ENCODE peak calls at places on chromosomes 11 and 22, in five cellular contexts. X is thoracic aorta, P is H7, R is gastrocnemius medialis, D is H1. L is an unnamed sample.

GRCh38 chr11:128324051-128324481 is 263.3 kb downstream of the ETS1 start:
- DNase-seq in D (no peak), X (no peak), P (no peak), R (no peak), L (no peak)

GRCh38 chr11:71286701-71287643 is 34.6 kb upstream of the SHANK2 start:
- DNase-seq in R (no peak), D (no peak), P (no peak), X (no peak), L (peak; percentile 88)

GRCh38 chr11:64526356-64526755 is 64.7 kb upstream of the SLC22A12 start:
- DNase-seq in X (no peak), R (no peak), P (no peak), D (no peak), L (no peak)

GRCh38 chr11:6199174-6199810 is at the start of gene OR52W1:
- DNase-seq in R (no peak), P (no peak), D (no peak), X (no peak), L (no peak)

GRCh38 chr22:48397531-48398180 is 1430.0 kb downstream of the BRD1 start:
- DNase-seq in R (no peak), D (no peak), X (no peak), P (no peak), L (no peak)

GRCh38 chr22:41273128-41273527 is 12.9 kb downstream of the RANGAP1 start:
- DNase-seq in P (no peak), R (no peak), D (no peak), X (no peak), L (no peak)

GRCh38 chr11:27717377-27717776 is 17.1 kb upstream of the BDNF start:
- DNase-seq in X (no peak), R (no peak), D (no peak), P (peak; percentile 11), L (no peak)

GRCh38 chr11:64092119-64092760 is 56.5 kb downstream of the FLRT1 start:
- DNase-seq in X (no peak), P (peak; percentile 67), R (no peak), D (no peak), L (no peak)

GRCh38 chr11:128948583-128948982 is 5.9 kb upstream of the TP53AIP1 start:
- DNase-seq in D (no peak), P (peak; percentile 67), R (no peak), X (no peak), L (no peak)

GRCh38 chr22:30260276-30260675 is 6.4 kb downstream of the OSM start:
- DNase-seq in R (no peak), D (no peak), P (no peak), X (no peak), L (no peak)

GRCh38 chr11:125287467-125288232 is 123.1 kb downstream of the PKNOX2 start:
- DNase-seq in X (no peak), P (no peak), D (no peak), R (no peak), L (no peak)

GRCh38 chr11:68677432-68677831 is 6.9 kb upstream of the GAL start:
- DNase-seq in D (peak; percentile 53), R (no peak), P (peak; percentile 81), X (no peak), L (peak; percentile 94)

GRCh38 chr22:25942989-25943411 is 201.0 kb downstream of the MYO18B start:
- DNase-seq in X (no peak), P (peak; percentile 40), R (peak; percentile 32), D (no peak), L (no peak)

GRCh38 chr11:71294846-71295600 is 42.6 kb upstream of the SHANK2 start:
- DNase-seq in P (no peak), X (no peak), D (no peak), R (no peak), L (no peak)

GRCh38 chr22:22721681-22722309 is 77.4 kb downstream of the GGTLC2 start:
- DNase-seq in D (no peak), P (no peak), X (no peak), R (no peak), L (no peak)

GRCh38 chr11:128235446-128235845 is 351.9 kb downstream of the ETS1 start:
- DNase-seq in D (no peak), X (no peak), P (no peak), R (no peak), L (no peak)

GRCh38 chr22:45831394-45831793 is 145.6 kb downstream of the WNT7B start:
- DNase-seq in R (no peak), D (no peak), X (no peak), P (no peak), L (no peak)

GRCh38 chr22:17501679-17502285 is 61.5 kb upstream of the SLC25A18 start:
- DNase-seq in X (no peak), D (no peak), R (no peak), P (peak; percentile 69), L (peak; percentile 50)

GRCh38 chr22:19035474-19036228 is 86.6 kb downstream of the DGCR2 start:
- DNase-seq in D (no peak), R (no peak), P (peak; percentile 87), X (no peak), L (no peak)

GRCh38 chr11:945986-946385 is 20.3 kb downstream of the AP2A2 start:
- DNase-seq in R (no peak), D (no peak), P (peak; percentile 62), X (no peak), L (no peak)

GRCh38 chr11:44140805-44141204 is 45.3 kb downstream of the EXT2 start:
- DNase-seq in R (no peak), P (no peak), D (no peak), X (no peak), L (no peak)

GRCh38 chr11:121249039-121249663 is 43.4 kb upstream of the SC5D start:
- DNase-seq in X (no peak), R (no peak), P (peak; percentile 60), D (no peak), L (no peak)

GRCh38 chr11:118338637-118339061 is 3.9 kb downstream of the CD3D start:
- DNase-seq in D (no peak), R (no peak), X (no peak), P (no peak), L (no peak)
- H3K4me3 ChIP-seq in D (no peak overlapping the region), R (no peak overlapping the region), X (no peak overlapping the region), P (no peak overlapping the region), L (no peak overlapping the region)

DNA sequence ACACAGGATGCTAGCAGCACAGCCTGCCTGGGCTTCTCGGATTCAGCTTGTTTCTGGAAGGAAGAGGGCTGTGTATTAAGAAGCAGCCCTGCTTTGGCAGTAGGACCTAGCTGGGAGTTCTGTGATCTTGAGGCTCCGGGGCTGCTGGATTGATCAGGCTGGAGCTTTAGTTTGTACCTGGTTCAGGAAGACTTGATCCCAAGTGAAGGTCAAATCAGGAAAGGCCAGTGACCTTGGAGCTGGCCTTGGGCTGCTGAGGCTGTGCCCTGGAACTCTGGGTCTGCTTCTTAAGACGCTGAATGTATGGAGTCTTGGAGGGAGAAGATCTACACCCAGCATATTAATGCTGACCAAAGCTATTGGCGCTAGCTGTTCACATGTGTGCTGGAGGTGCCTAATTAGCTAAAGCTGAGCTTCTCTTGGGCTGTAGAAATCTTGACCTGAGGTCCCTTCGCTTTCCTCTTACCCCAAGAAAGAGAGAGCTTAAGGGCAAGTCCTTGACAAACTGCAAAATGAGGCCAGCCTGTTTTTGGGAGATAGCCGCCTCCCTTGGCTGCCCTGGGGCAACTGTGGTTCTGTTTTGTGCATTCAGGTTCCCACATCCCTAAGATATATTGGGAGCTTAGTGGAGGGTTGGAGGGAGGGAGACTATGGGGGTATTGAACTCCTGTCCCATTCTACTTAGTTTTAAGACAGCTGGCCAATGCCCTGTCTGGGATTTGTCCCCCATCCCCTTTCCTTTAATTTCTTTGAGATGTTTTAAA is 135.9 kb downstream of the DBX1 start:
- DNase-seq in P (no peak), D (no peak), X (no peak), R (no peak), L (no peak)
- H3K4me3 ChIP-seq in P (no peak overlapping the region), D (peak overlapping the region; percentile 58), X (no peak overlapping the region), R (no peak overlapping the region), L (no peak overlapping the region)

DNA sequence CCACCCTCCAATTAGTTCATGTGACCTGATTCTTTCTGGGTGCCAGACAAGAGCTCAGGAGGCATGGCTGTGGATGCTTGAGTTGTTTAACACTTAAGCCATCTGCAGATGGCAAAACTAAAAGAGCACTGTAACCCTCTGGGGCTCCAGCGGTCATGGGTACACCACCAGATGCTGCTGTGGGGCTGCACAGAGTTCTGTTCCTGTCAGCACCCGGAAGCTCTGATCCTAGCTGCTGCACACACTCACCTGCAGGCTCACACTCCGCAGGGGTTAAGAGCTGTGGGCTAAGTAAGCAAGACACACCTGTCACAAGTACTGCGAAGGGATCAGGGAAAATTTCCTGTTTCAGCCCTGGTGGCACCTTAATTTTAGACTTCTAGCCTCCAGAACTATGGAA is 307.8 kb downstream of the C11orf87 start:
- DNase-seq in R (no peak), X (no peak), D (no peak), P (no peak), L (no peak)
- H3K4me3 ChIP-seq in R (no peak overlapping the region), X (no peak overlapping the region), D (no peak overlapping the region), P (no peak overlapping the region), L (no peak overlapping the region)

GRCh38 chr11:58977470-58977869 is 38.2 kb downstream of the GLYATL1 start:
- DNase-seq in R (no peak), P (no peak), X (no peak), D (no peak), L (no peak)
- H3K4me3 ChIP-seq in R (no peak overlapping the region), P (no peak overlapping the region), X (no peak overlapping the region), D (no peak overlapping the region), L (no peak overlapping the region)

DNA sequence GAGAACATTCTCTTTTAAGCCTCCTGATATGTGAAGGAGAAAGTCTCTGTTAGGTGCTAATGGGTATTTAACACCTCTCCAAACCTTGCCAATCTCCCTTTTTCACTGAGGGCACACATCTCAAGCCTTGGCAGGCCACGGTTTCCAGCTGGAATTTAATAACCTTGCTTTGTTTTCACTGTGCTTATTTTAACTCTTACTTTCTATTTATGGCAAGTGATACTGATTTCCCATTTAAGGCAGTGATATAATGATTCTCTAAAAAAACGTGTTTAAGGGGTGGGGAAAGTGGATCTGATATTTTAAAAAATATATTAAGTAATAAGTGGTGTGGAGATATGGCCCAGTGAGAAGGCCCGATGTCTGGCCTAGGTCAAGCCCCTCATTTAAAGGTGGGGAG is 1.1 kb upstream of the RASD2 start:
- DNase-seq in R (no peak), P (no peak), X (no peak), D (no peak), L (no peak)
- H3K4me3 ChIP-seq in R (peak overlapping the region; percentile 72), P (peak overlapping the region; percentile 51), X (peak overlapping the region; percentile 85), D (no peak overlapping the region), L (peak overlapping the region; percentile 37)

DNA sequence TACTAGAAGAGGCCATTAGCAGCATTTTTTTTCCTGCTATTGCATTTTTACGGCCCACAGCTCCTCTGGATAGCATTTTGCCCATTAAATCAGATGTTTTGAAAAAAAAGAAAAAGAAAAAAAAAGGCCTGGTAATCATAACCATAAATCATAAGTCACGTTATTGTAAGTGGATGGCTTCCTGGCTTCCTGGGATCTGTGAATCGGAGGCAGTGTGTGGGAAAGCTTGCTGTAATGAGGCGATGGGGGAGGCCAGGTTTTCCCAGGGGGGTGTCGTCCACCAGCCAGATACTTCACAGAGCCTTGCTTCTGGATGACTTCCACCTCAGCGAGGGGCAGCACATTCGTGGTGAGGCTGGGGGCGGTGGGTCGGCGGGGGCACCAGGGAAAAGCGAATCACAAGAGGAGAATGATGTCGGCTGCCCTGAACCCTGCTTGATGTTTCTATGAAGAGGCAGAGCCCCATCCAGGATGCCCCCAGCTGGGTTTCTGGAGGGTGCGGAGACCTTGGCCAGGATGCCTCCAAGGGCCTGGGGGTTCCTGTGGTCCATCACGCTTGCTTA is 106.6 kb upstream of the SYT13 start:
- DNase-seq in D (no peak), P (no peak), X (no peak), R (no peak), L (no peak)
- H3K4me3 ChIP-seq in D (no peak overlapping the region), P (no peak overlapping the region), X (no peak overlapping the region), R (no peak overlapping the region), L (no peak overlapping the region)

L was measured in HFF-Myc.